ENCODE peak calls at places on chromosomes 13 and 19, in five cellular contexts. C is lower leg skin, H is T-cell, I is M059J, F is pons. Y is an unnamed sample.
A peak's percentile ranks its signal among the peaks of the same experiment; 100 is the strongest.

GRCh38 chr19:2186071-2186846 is 22.5 kb downstream of the DOT1L start:
- DNase-seq in C (peak; percentile 96), H (no peak), I (no peak), F (no peak), Y (peak; percentile 100)

GRCh38 chr13:76775031-76775740 is 111.0 kb downstream of the KCTD12 start:
- DNase-seq in C (no peak), H (no peak), I (no peak), F (no peak), Y (no peak)

GRCh38 chr13:76816394-76816793 is 69.8 kb downstream of the KCTD12 start:
- DNase-seq in C (no peak), H (no peak), I (no peak), F (no peak), Y (no peak)

GRCh38 chr13:95188128-95188527 is 113.1 kb downstream of the ABCC4 start:
- DNase-seq in C (no peak), H (no peak), I (no peak), F (no peak), Y (no peak)

GRCh38 chr13:35855531-35856019 is 275.6 kb downstream of the DCLK1 start:
- DNase-seq in C (peak; percentile 85), H (no peak), I (peak; percentile 85), F (no peak), Y (no peak)

GRCh38 chr19:37964109-37964508 is 57.1 kb downstream of the SIPA1L3 start:
- DNase-seq in C (no peak), H (no peak), I (peak; percentile 63), F (no peak), Y (no peak)

GRCh38 chr19:45508931-45509691 is 1.8 kb downstream of the VASP start:
- DNase-seq in C (peak; percentile 95), H (no peak), I (peak; percentile 76), F (no peak), Y (peak; percentile 97)

GRCh38 chr13:110413311-110414040 is 106.4 kb downstream of the COL4A2 start:
- DNase-seq in C (no peak), H (no peak), I (no peak), F (no peak), Y (no peak)

GRCh38 chr19:35882074-35882832 is 13.9 kb downstream of the APLP1 start:
- DNase-seq in C (no peak), H (no peak), I (peak; percentile 78), F (peak; percentile 96), Y (peak; percentile 94)

GRCh38 chr19:8578642-8579265 is 1.5 kb upstream of the MYO1F start:
- DNase-seq in C (peak; percentile 97), H (peak; percentile 60), I (peak; percentile 64), F (peak; percentile 53), Y (peak; percentile 93)

GRCh38 chr19:44061038-44061437 is 9.2 kb downstream of the ZNF223 start:
- DNase-seq in C (no peak), H (no peak), I (no peak), F (no peak), Y (no peak)

GRCh38 chr13:19960673-19961015 is 2.1 kb downstream of the ZMYM2 start:
- DNase-seq in C (no peak), H (no peak), I (no peak), F (peak; percentile 31), Y (peak; percentile 29)

GRCh38 chr19:17234911-17235617 is 9.0 kb downstream of the OCEL1 start:
- DNase-seq in C (no peak), H (peak; percentile 37), I (peak; percentile 40), F (no peak), Y (peak; percentile 90)

GRCh38 chr13:104779311-104779710 is 1713.1 kb upstream of the SLC10A2 start:
- DNase-seq in C (no peak), H (no peak), I (peak; percentile 28), F (no peak), Y (no peak)

GRCh38 chr13:111410232-111411021 is 90.0 kb downstream of the TEX29 start:
- DNase-seq in C (no peak), H (no peak), I (no peak), F (no peak), Y (no peak)

GRCh38 chr19:3980353-3981251 is 4.7 kb downstream of the EEF2 start:
- DNase-seq in C (no peak), H (no peak), I (no peak), F (no peak), Y (peak; percentile 68)

GRCh38 chr19:30223866-30224688 is 148.1 kb upstream of the ZNF536 start:
- DNase-seq in C (no peak), H (no peak), I (no peak), F (peak; percentile 57), Y (no peak)

GRCh38 chr13:110006304-110006703 is 219.9 kb upstream of the IRS2 start:
- DNase-seq in C (peak; percentile 78), H (no peak), I (peak; percentile 91), F (no peak), Y (no peak)

GRCh38 chr19:31600731-31601295 is 251.6 kb upstream of the TSHZ3 start:
- DNase-seq in C (peak; percentile 43), H (no peak), I (no peak), F (no peak), Y (no peak)

GRCh38 chr13:41402695-41403511 is 54.4 kb upstream of the RGCC start:
- DNase-seq in C (no peak), H (no peak), I (no peak), F (no peak), Y (no peak)

GRCh38 chr19:46488551-46488950 is 7.1 kb downstream of the PNMA8B start:
- DNase-seq in C (no peak), H (no peak), I (no peak), F (no peak), Y (peak; percentile 85)

GRCh38 chr13:93325303-93326297 is 99.0 kb downstream of the GPC6 start:
- DNase-seq in C (no peak), H (no peak), I (no peak), F (no peak), Y (no peak)

GRCh38 chr13:59771272-59771671 is 392.5 kb downstream of the DIAPH3 start:
- DNase-seq in C (no peak), H (no peak), I (peak; percentile 9), F (no peak), Y (no peak)

GRCh38 chr19:3655402-3656072 is 28.9 kb upstream of the CACTIN start:
- DNase-seq in C (no peak), H (no peak), I (peak; percentile 96), F (no peak), Y (peak; percentile 100)

GRCh38 chr13:98496239-98496668 is 80.7 kb downstream of the STK24 start:
- DNase-seq in C (peak; percentile 96), H (no peak), I (no peak), F (no peak), Y (no peak)

GRCh38 chr13:76696370-76696769 is 189.8 kb downstream of the KCTD12 start:
- DNase-seq in C (no peak), H (no peak), I (no peak), F (no peak), Y (peak; percentile 46)

GRCh38 chr13:24644051-24644450 is 36.2 kb upstream of the ATP12A start:
- DNase-seq in C (no peak), H (no peak), I (peak; percentile 25), F (no peak), Y (no peak)

GRCh38 chr19:2235396-2236284 is 489 bp downstream of the PLEKHJ1 start:
- DNase-seq in C (no peak), H (no peak), I (no peak), F (no peak), Y (peak; percentile 93)

GRCh38 chr19:50649433-50650391 is at the start of gene C19orf81:
- DNase-seq in C (no peak), H (no peak), I (peak; percentile 41), F (no peak), Y (peak; percentile 74)

GRCh38 chr13:42892760-42893159 is 99.3 kb downstream of the EPSTI1 start:
- DNase-seq in C (no peak), H (no peak), I (no peak), F (no peak), Y (no peak)

GRCh38 chr19:38877781-38878574 is at the start of gene RINL:
- DNase-seq in C (no peak), H (peak; percentile 69), I (no peak), F (no peak), Y (peak; percentile 68)

GRCh38 chr13:20769091-20769490 is 4.7 kb downstream of the EEF1AKMT1 start:
- DNase-seq in C (no peak), H (no peak), I (no peak), F (no peak), Y (no peak)

GRCh38 chr19:51742736-51743288 is 8.9 kb downstream of the FPR1 start:
- DNase-seq in C (no peak), H (no peak), I (peak; percentile 90), F (peak; percentile 28), Y (peak; percentile 82)

GRCh38 chr13:33186851-33187250 is 98.7 kb downstream of the STARD13 start:
- DNase-seq in C (no peak), H (no peak), I (peak; percentile 92), F (no peak), Y (peak; percentile 75)